ENCODE peak calls at places on chromosomes 7 and 10, in seven cellular contexts. U is ascending aorta; Q is kidney; R is ovary; M is MM.1S; E is CD8-positive, alpha-beta T cell; J is hepatocyte. Z is an unnamed sample. For H3K4me1, the result is how much of the 10 kb centered on the place peaks cover.

GRCh38 chr10:43395571-43396060 is 13.4 kb downstream of the HNRNPF start:
- DNase-seq in U (no peak), Q (no peak), R (peak), M (peak), E (no peak), J (peak), Z (no peak)

GRCh38 chr7:34026481-34027225 is 121.3 kb downstream of the BMPER start:
- DNase-seq in U (no peak), Q (no peak), R (no peak), M (no peak), E (no peak), J (no peak), Z (no peak)

GRCh38 chr7:33798671-33799325 is 106.5 kb upstream of the BMPER start:
- DNase-seq in U (no peak), Q (no peak), R (no peak), M (no peak), E (no peak), J (no peak), Z (no peak)

GRCh38 chr10:13648425-13648824 is 61.7 kb downstream of the PRPF18 start:
- DNase-seq in U (no peak), Q (no peak), R (no peak), M (no peak), E (no peak), J (no peak), Z (no peak)

GRCh38 chr10:89670926-89671325 is 25.9 kb upstream of the PANK1 start:
- DNase-seq in U (no peak), Q (no peak), R (no peak), M (no peak), E (no peak), J (no peak), Z (no peak)

GRCh38 chr10:63977329-63977923 is 456.2 kb downstream of the REEP3 start:
- DNase-seq in U (no peak), Q (no peak), R (no peak), M (peak), E (no peak), J (peak), Z (no peak)

GRCh38 chr7:19455508-19456132 is 253.2 kb downstream of the POLR1F start:
- DNase-seq in U (no peak), Q (no peak), R (no peak), M (no peak), E (no peak), J (no peak), Z (no peak)

GRCh38 chr10:25758041-25758457 is 176.0 kb upstream of the MYO3A start:
- DNase-seq in U (no peak), Q (no peak), R (no peak), M (peak), E (no peak), J (peak), Z (no peak)

GRCh38 chr10:5902511-5903274 is 12.7 kb downstream of the FBH1 start:
- DNase-seq in U (peak), Q (no peak), R (no peak), M (no peak), E (no peak), J (no peak), Z (no peak)

GRCh38 chr7:69109131-69109740 is 489.0 kb upstream of the AUTS2 start:
- DNase-seq in U (no peak), Q (no peak), R (no peak), M (no peak), E (no peak), J (no peak), Z (no peak)

GRCh38 chr10:110498087-110498981 is 627 bp downstream of the DUSP5 start:
- DNase-seq in U (peak), Q (peak), R (peak), M (peak), E (peak), J (peak), Z (peak)

GRCh38 chr7:155824195-155824915 is 12.1 kb upstream of the SHH start:
- DNase-seq in U (no peak), Q (no peak), R (no peak), M (peak), E (no peak), J (no peak), Z (peak)

GRCh38 chr10:100866575-100867098 is 46.1 kb upstream of the SLF2 start:
- DNase-seq in U (no peak), Q (no peak), R (no peak), M (no peak), E (no peak), J (no peak), Z (no peak)

GRCh38 chr7:144386741-144387140 is 16.8 kb downstream of the NOBOX start:
- DNase-seq in U (no peak), Q (no peak), R (no peak), M (no peak), E (no peak), J (no peak), Z (no peak)

GRCh38 chr7:28128608-28129007 is 52.0 kb downstream of the JAZF1 start:
- DNase-seq in U (no peak), Q (no peak), R (no peak), M (peak), E (no peak), J (no peak), Z (no peak)

GRCh38 chr7:28123752-28124151 is 56.8 kb downstream of the JAZF1 start:
- DNase-seq in U (no peak), Q (no peak), R (no peak), M (no peak), E (no peak), J (no peak), Z (no peak)

GRCh38 chr7:28126047-28127041 is 54.3 kb downstream of the JAZF1 start:
- DNase-seq in U (no peak), Q (no peak), R (no peak), M (no peak), E (no peak), J (no peak), Z (no peak)

GRCh38 chr7:28125381-28126046 is 55.1 kb downstream of the JAZF1 start:
- DNase-seq in U (no peak), Q (no peak), R (no peak), M (no peak), E (no peak), J (no peak), Z (no peak)

GRCh38 chr7:28124413-28124812 is 56.2 kb downstream of the JAZF1 start:
- DNase-seq in U (no peak), Q (no peak), R (no peak), M (no peak), E (no peak), J (no peak), Z (no peak)
- H3K4me1 ChIP-seq in U (under half), Q (under half), R (under half), M (under half), E (under half), J (under half), Z (under half)

GRCh38 chr7:120990468-120991118 is 2.1 kb downstream of the CPED1 start:
- DNase-seq in U (no peak), Q (no peak), R (no peak), M (no peak), E (no peak), J (no peak), Z (no peak)
- H3K4me1 ChIP-seq in U (under half), Q (under half), R (under half), M (under half), E (under half), J (under half), Z (under half)

DNA sequence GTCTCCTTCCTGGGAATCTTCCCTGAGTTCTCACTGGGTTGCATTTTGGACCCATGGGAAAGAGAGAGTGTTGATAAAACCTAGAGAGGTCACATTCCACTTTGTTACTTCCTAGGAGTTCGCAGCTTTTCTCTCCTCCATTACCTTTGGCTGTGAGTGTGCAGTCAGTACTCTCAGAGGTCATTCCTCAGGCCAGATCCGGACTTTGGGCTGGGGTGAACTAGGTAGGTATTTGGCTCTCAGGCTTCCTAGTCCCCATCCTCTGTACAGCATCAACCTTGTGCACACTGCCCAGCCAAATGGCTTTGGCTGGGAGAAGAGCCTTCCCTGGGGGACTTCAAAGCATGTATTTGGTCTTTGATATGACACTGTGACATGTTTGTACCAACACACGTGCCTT is 508.1 kb downstream of the LRMDA start:
- DNase-seq in U (no peak), Q (no peak), R (no peak), M (no peak), E (no peak), J (no peak), Z (no peak)
- H3K4me1 ChIP-seq in U (under half), Q (under half), R (under half), M (under half), E (under half), J (under half), Z (under half)

GRCh38 chr7:158865977-158866376 is 9.6 kb downstream of the DYNC2I1 start:
- DNase-seq in U (no peak), Q (no peak), R (no peak), M (no peak), E (no peak), J (no peak), Z (no peak)

GRCh38 chr7:158864833-158865232 is 8.5 kb downstream of the DYNC2I1 start:
- DNase-seq in U (no peak), Q (no peak), R (no peak), M (no peak), E (no peak), J (no peak), Z (no peak)

GRCh38 chr7:158863611-158864506 is 7.5 kb downstream of the DYNC2I1 start:
- DNase-seq in U (peak), Q (peak), R (peak), M (no peak), E (peak), J (peak), Z (peak)

GRCh38 chr7:158864507-158864820 is 8.1 kb downstream of the DYNC2I1 start:
- DNase-seq in U (no peak), Q (no peak), R (no peak), M (no peak), E (no peak), J (no peak), Z (no peak)

GRCh38 chr7:158865462-158865922 is 9.1 kb downstream of the DYNC2I1 start:
- DNase-seq in U (no peak), Q (no peak), R (no peak), M (no peak), E (no peak), J (peak), Z (no peak)
- H3K4me1 ChIP-seq in U (under half), Q (under half), R (under half), M (under half), E (under half), J (under half), Z (under half)

GRCh38 chr7:116228241-116228640 is 17.9 kb downstream of the TES start:
- DNase-seq in U (no peak), Q (no peak), R (no peak), M (no peak), E (no peak), J (no peak), Z (no peak)

GRCh38 chr7:116225860-116226259 is 15.5 kb downstream of the TES start:
- DNase-seq in U (no peak), Q (no peak), R (no peak), M (no peak), E (no peak), J (no peak), Z (no peak)

GRCh38 chr7:116224492-116225098 is 14.3 kb downstream of the TES start:
- DNase-seq in U (no peak), Q (no peak), R (no peak), M (peak), E (no peak), J (no peak), Z (no peak)

GRCh38 chr7:116227678-116228239 is 17.4 kb downstream of the TES start:
- DNase-seq in U (no peak), Q (no peak), R (no peak), M (no peak), E (no peak), J (no peak), Z (no peak)

GRCh38 chr7:116226664-116227063 is 16.3 kb downstream of the TES start:
- DNase-seq in U (no peak), Q (no peak), R (no peak), M (no peak), E (no peak), J (no peak), Z (no peak)
- H3K4me1 ChIP-seq in U (under half), Q (under half), R (under half), M (half or more), E (half or more), J (under half), Z (under half)

GRCh38 chr10:121291828-121292227 is 306.4 kb downstream of the FGFR2 start:
- DNase-seq in U (no peak), Q (no peak), R (no peak), M (no peak), E (no peak), J (no peak), Z (no peak)
- H3K4me1 ChIP-seq in U (under half), Q (under half), R (under half), M (under half), E (under half), J (under half), Z (under half)

DNA sequence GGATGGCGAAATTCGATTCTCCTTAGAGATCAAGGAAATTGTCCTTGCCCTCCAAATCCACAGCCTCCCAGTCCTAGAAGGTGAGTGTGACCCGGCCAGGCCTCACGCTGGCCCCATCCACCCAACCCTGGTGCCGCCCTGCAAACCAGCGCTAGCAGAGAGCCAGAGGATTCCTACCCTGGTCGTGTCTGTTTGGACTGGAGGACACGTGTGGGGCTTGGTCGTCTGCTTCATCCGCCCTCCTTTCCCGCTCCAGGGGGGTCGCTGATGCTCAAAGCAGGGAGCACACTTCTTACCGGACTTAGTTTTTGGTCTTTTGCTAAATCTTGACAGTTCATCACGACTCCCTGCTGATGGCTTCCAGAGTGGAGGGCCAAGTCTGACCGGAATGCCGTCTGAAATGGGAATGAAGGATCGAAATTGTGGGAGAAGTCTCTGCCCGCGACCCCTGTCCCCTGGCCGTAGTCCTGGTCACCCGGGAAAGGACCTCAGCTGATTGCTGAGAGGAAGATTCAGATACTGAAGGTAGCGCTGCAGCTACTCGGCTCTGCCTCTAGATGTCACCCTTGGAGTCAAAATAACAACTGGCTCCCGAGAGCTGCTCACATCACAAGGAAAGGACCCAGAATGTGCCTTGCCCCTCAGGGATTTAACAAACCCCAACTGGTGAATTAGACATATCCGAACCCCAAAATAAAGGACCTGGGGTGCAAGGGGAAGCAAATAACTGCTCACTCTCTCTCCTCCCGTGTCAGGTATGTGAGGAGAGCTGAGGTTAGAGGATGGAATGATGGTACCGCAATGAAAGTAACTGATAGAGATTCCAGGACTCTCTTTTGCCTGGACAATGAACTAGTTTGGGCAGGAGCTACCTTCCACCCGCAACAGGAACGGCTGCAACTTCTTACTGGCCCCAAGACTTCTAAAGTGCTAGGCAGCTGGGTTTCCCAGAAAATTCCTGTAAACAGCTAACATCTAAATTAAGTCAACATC is 23.5 kb upstream of the ORC5 start:
- DNase-seq in U (peak), Q (no peak), R (peak), M (peak), E (peak), J (peak), Z (no peak)
- H3K4me1 ChIP-seq in U (under half), Q (under half), R (under half), M (under half), E (under half), J (under half), Z (under half)

GRCh38 chr7:2624293-2624881 is 7.4 kb upstream of the TTYH3 start:
- DNase-seq in U (no peak), Q (peak), R (no peak), M (no peak), E (no peak), J (no peak), Z (no peak)

GRCh38 chr7:2621061-2621828 is 10.5 kb upstream of the TTYH3 start:
- DNase-seq in U (no peak), Q (peak), R (peak), M (no peak), E (no peak), J (peak), Z (peak)

GRCh38 chr7:2622869-2623697 is 8.7 kb upstream of the TTYH3 start:
- DNase-seq in U (no peak), Q (peak), R (no peak), M (no peak), E (no peak), J (peak), Z (peak)

GRCh38 chr7:2621948-2622640 is 9.7 kb upstream of the TTYH3 start:
- DNase-seq in U (no peak), Q (peak), R (no peak), M (no peak), E (no peak), J (peak), Z (no peak)

GRCh38 chr7:2623698-2624014 is 8.1 kb upstream of the TTYH3 start:
- DNase-seq in U (no peak), Q (peak), R (no peak), M (no peak), E (no peak), J (no peak), Z (no peak)
- H3K4me1 ChIP-seq in U (under half), Q (under half), R (under half), M (under half), E (under half), J (half or more), Z (under half)

GRCh38 chr7:151644554-151644953 is 124.9 kb upstream of the RHEB start:
- DNase-seq in U (no peak), Q (no peak), R (no peak), M (no peak), E (no peak), J (no peak), Z (no peak)
- H3K4me1 ChIP-seq in U (under half), Q (under half), R (under half), M (under half), E (under half), J (under half), Z (under half)

DNA sequence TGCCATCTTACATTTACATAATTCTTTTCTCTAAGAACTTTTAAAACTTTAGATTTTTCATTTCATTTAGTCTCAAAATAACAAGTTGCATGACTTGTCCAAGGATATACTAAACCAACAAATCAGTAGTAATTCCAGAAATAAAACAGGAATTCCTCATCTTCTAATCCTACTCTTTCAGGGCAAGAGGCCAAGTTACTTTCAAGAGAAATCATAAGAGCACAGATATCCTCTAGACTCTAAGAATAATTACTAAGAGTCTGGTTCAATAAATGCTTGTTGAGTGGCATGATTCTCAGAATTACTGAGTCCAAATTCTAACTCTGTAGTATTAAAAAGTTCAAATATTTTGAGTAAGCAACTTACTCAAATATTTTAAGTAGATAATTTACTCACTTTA is 12.9 kb downstream of the PDZD8 start:
- DNase-seq in U (no peak), Q (no peak), R (no peak), M (no peak), E (no peak), J (no peak), Z (no peak)
- H3K4me1 ChIP-seq in U (under half), Q (under half), R (under half), M (under half), E (under half), J (half or more), Z (under half)